ENCODE peak calls at places on chromosomes 1 and 21, in ten cellular contexts. Y is Right ventricle myocardium superior; F is A549; K is GM12891; Z is globus pallidus; Q is cardiac muscle cell; C is putamen; H is germinal center; T is activated CD4-positive, alpha-beta T cell treated with anti-CD3 and anti-CD28 coated beads for 1 hour; S is nephron progenitor cell. R is an unnamed sample.

GRCh38 chr21:37712204-37712934 is 203.9 kb downstream of the KCNJ6 start:
- DNase-seq in Y (peak), F (peak), K (peak), Z (peak), Q (peak), C (peak), H (peak), T (no peak), S (peak), R (peak)

GRCh38 chr1:65514083-65514482 is 93.6 kb downstream of the LEPR start:
- DNase-seq in Y (no peak), F (no peak), K (no peak), Z (no peak), Q (peak), C (no peak), H (no peak), T (no peak), S (no peak), R (no peak)

GRCh38 chr1:86527306-86527705 is 19.6 kb upstream of the CLCA4 start:
- DNase-seq in Y (no peak), F (no peak), K (no peak), Z (no peak), Q (no peak), C (no peak), H (no peak), T (no peak), S (no peak), R (no peak)

GRCh38 chr1:58430355-58431335 is 115.9 kb downstream of the OMA1 start:
- DNase-seq in Y (no peak), F (no peak), K (no peak), Z (no peak), Q (no peak), C (peak), H (no peak), T (no peak), S (no peak), R (peak)

GRCh38 chr21:33071878-33072306 is 2.0 kb downstream of the OLIG1 start:
- DNase-seq in Y (peak), F (no peak), K (no peak), Z (no peak), Q (peak), C (no peak), H (no peak), T (no peak), S (peak), R (peak)

GRCh38 chr1:154578058-154578418 is 10.5 kb downstream of the CHRNB2 start:
- DNase-seq in Y (no peak), F (no peak), K (no peak), Z (no peak), Q (peak), C (no peak), H (no peak), T (no peak), S (no peak), R (no peak)

GRCh38 chr1:23899070-23899469 is 14.1 kb downstream of the CNR2 start:
- DNase-seq in Y (no peak), F (no peak), K (no peak), Z (no peak), Q (no peak), C (no peak), H (no peak), T (no peak), S (no peak), R (no peak)

GRCh38 chr1:182600036-182600713 is 4.0 kb downstream of the RGS16 start:
- DNase-seq in Y (no peak), F (no peak), K (no peak), Z (no peak), Q (no peak), C (no peak), H (no peak), T (no peak), S (no peak), R (peak)

GRCh38 chr1:231828182-231828920 is 201.8 kb downstream of the DISC1 start:
- DNase-seq in Y (no peak), F (peak), K (no peak), Z (no peak), Q (peak), C (no peak), H (no peak), T (no peak), S (no peak), R (no peak)

GRCh38 chr1:77238463-77238862 is 19.2 kb upstream of the PIGK start:
- DNase-seq in Y (no peak), F (no peak), K (no peak), Z (no peak), Q (peak), C (no peak), H (no peak), T (no peak), S (no peak), R (no peak)

GRCh38 chr1:205444931-205445652 is 10.8 kb downstream of the BLACAT1 start:
- DNase-seq in Y (no peak), F (no peak), K (no peak), Z (peak), Q (peak), C (peak), H (no peak), T (no peak), S (no peak), R (no peak)

GRCh38 chr1:20100632-20101355 is 18.5 kb downstream of the PLA2G2D start:
- DNase-seq in Y (no peak), F (peak), K (peak), Z (peak), Q (peak), C (no peak), H (peak), T (no peak), S (peak), R (peak)

GRCh38 chr1:76949503-76949902 is 82.2 kb downstream of the ST6GALNAC5 start:
- DNase-seq in Y (no peak), F (no peak), K (no peak), Z (no peak), Q (no peak), C (no peak), H (no peak), T (no peak), S (no peak), R (no peak)

GRCh38 chr1:147600119-147601111 is 59.1 kb downstream of the BCL9 start:
- DNase-seq in Y (no peak), F (peak), K (no peak), Z (peak), Q (peak), C (no peak), H (no peak), T (no peak), S (no peak), R (no peak)

GRCh38 chr1:32988665-32989064 is 24.1 kb upstream of the RNF19B start:
- DNase-seq in Y (no peak), F (no peak), K (no peak), Z (no peak), Q (peak), C (no peak), H (no peak), T (no peak), S (no peak), R (no peak)

GRCh38 chr1:19974822-19975416 is 4.5 kb downstream of the PLA2G2A start:
- DNase-seq in Y (no peak), F (peak), K (peak), Z (peak), Q (peak), C (no peak), H (no peak), T (no peak), S (peak), R (no peak)

GRCh38 chr1:60149254-60149653 is 75.7 kb upstream of the C1orf87 start:
- DNase-seq in Y (peak), F (no peak), K (no peak), Z (no peak), Q (no peak), C (no peak), H (no peak), T (no peak), S (no peak), R (no peak)

GRCh38 chr1:226162898-226163297 is 23.6 kb downstream of the ACBD3 start:
- DNase-seq in Y (no peak), F (no peak), K (no peak), Z (no peak), Q (no peak), C (no peak), H (no peak), T (no peak), S (no peak), R (no peak)

GRCh38 chr21:31860851-31861250 is 12.0 kb upstream of the HUNK start:
- DNase-seq in Y (no peak), F (no peak), K (no peak), Z (no peak), Q (no peak), C (no peak), H (no peak), T (no peak), S (no peak), R (no peak)

GRCh38 chr1:238063454-238063853 is 172.7 kb upstream of the ZP4 start:
- DNase-seq in Y (no peak), F (no peak), K (no peak), Z (no peak), Q (no peak), C (no peak), H (no peak), T (no peak), S (no peak), R (no peak)

R was measured in head of caudate nucleus.